ENCODE peak calls at places on chromosomes 3 and 15, in nine cellular contexts. B is dorsolateral prefrontal cortex; W is sciatic nerve; Y is endothelial cell of umbilical vein; A is stimulated activated CD8-positive, alpha-beta memory T cell treated with anti-CD3 and anti-CD28 coated beads, Interleukin-15, amount 100 ng/mL, for 24 hours; H is T-helper 1 cell; M is GM20000; V is naive thymus-derived CD8-positive, alpha-beta T cell; O is GM13977. P is an unnamed sample.

GRCh38 chr3:42685363-42685881 is at the start of gene KLHL40:
- DNase-seq in B (no peak), W (peak), Y (no peak), A (no peak), H (no peak), M (no peak), V (peak), O (peak), P (peak)

GRCh38 chr3:64342940-64343691 is 117.8 kb upstream of the PRICKLE2 start:
- DNase-seq in B (no peak), W (no peak), Y (peak), A (no peak), H (no peak), M (no peak), V (no peak), O (no peak), P (no peak)

GRCh38 chr3:72310028-72310987 is 525.4 kb upstream of the PROK2 start:
- DNase-seq in B (no peak), W (no peak), Y (peak), A (no peak), H (no peak), M (peak), V (no peak), O (peak), P (no peak)

GRCh38 chr15:89419370-89419984 is 76.9 kb downstream of the RHCG start:
- DNase-seq in B (no peak), W (peak), Y (peak), A (no peak), H (no peak), M (no peak), V (no peak), O (no peak), P (no peak)

GRCh38 chr3:183502237-183502636 is 53.3 kb downstream of the KLHL6 start:
- DNase-seq in B (no peak), W (peak), Y (no peak), A (no peak), H (no peak), M (no peak), V (no peak), O (no peak), P (no peak)

GRCh38 chr15:68112711-68113110 is 58.6 kb downstream of the PIAS1 start:
- DNase-seq in B (no peak), W (no peak), Y (no peak), A (no peak), H (no peak), M (no peak), V (no peak), O (no peak), P (no peak)

GRCh38 chr3:124663690-124664089 is 66.6 kb upstream of the UMPS start:
- DNase-seq in B (no peak), W (no peak), Y (no peak), A (no peak), H (no peak), M (no peak), V (no peak), O (no peak), P (no peak)

GRCh38 chr3:112531358-112531781 is 30.4 kb downstream of the ATG3 start:
- DNase-seq in B (no peak), W (no peak), Y (peak), A (no peak), H (no peak), M (peak), V (no peak), O (peak), P (no peak)

GRCh38 chr3:148162132-148162531 is 535.6 kb upstream of the AGTR1 start:
- DNase-seq in B (no peak), W (no peak), Y (no peak), A (no peak), H (no peak), M (no peak), V (no peak), O (no peak), P (no peak)

GRCh38 chr3:149536429-149536828 is 61.9 kb downstream of the TM4SF4 start:
- DNase-seq in B (no peak), W (no peak), Y (no peak), A (no peak), H (no peak), M (no peak), V (no peak), O (no peak), P (peak)

GRCh38 chr3:125634346-125634964 is 39.2 kb upstream of the OSBPL11 start:
- DNase-seq in B (no peak), W (no peak), Y (no peak), A (no peak), H (no peak), M (no peak), V (no peak), O (no peak), P (no peak)